ENCODE peak calls at places on chromosomes 6 and 20, in eight cellular contexts. U is sigmoid colon; S is upper lobe of right lung; M is K562; H is transverse colon; P is CD8-positive, alpha-beta memory T cell; K is mammary epithelial cell; L is psoas muscle. G is an unnamed sample. For H3K4me1 and H3K27me3, the result is how much of the 10 kb centered on the place peaks cover.

GRCh38 chr6:140897349-140897748 is 1235.4 kb upstream of the GJE1 start:
- DNase-seq in H (no peak), L (no peak), S (no peak), U (no peak), K (no peak), P (no peak), M (peak), G (no peak)

GRCh38 chr6:26493258-26493657 is 6.8 kb upstream of the BTN1A1 start:
- DNase-seq in M (peak), U (no peak), P (peak), L (no peak), K (no peak), H (no peak), S (no peak), G (no peak)

GRCh38 chr20:38226553-38226952 is 34.0 kb downstream of the KIAA1755 start:
- DNase-seq in P (no peak), K (no peak), U (no peak), M (no peak), H (no peak), L (no peak), S (peak), G (no peak)

GRCh38 chr20:44580581-44581268 is 1.7 kb upstream of the PKIG start:
- DNase-seq in L (peak), P (no peak), H (no peak), U (no peak), K (no peak), S (no peak), M (no peak), G (no peak)

GRCh38 chr6:132964101-132964867 is 149.9 kb downstream of the RPS12 start:
- DNase-seq in P (no peak), U (no peak), K (no peak), M (peak), S (no peak), H (no peak), L (no peak), G (no peak)

GRCh38 chr6:15351631-15352030 is 105.8 kb downstream of the JARID2 start:
- DNase-seq in U (peak), L (peak), M (no peak), P (no peak), K (peak), S (no peak), H (no peak), G (no peak)

GRCh38 chr20:35273449-35274171 is 4.3 kb downstream of the MMP24OS start:
- DNase-seq in L (peak), H (no peak), K (no peak), S (peak), U (no peak), M (no peak), P (no peak), G (no peak)

GRCh38 chr6:66086532-66086931 is 379.5 kb upstream of the EYS start:
- DNase-seq in S (no peak), H (no peak), L (no peak), U (no peak), M (no peak), P (no peak), K (no peak), G (no peak)

GRCh38 chr6:44788387-44788981 is 401.0 kb downstream of the CDC5L start:
- DNase-seq in M (no peak), H (no peak), L (no peak), K (no peak), P (no peak), U (no peak), S (no peak), G (no peak)

GRCh38 chr20:24109008-24109407 is 120.4 kb upstream of the GGTLC1 start:
- DNase-seq in S (no peak), M (peak), U (no peak), P (no peak), L (no peak), K (no peak), H (peak), G (no peak)

GRCh38 chr20:57393321-57394086 is 2.3 kb downstream of the RBM38 start:
- DNase-seq in M (no peak), S (no peak), U (peak), K (no peak), P (peak), L (peak), H (no peak), G (peak)

GRCh38 chr6:7730852-7731251 is 5.0 kb downstream of the BMP6 start:
- DNase-seq in L (no peak), K (peak), S (no peak), P (no peak), H (no peak), U (no peak), M (no peak), G (no peak)

GRCh38 chr20:57996936-57997629 is 231.4 kb downstream of the ANKRD60 start:
- DNase-seq in H (no peak), S (no peak), U (no peak), K (peak), P (no peak), L (no peak), M (no peak), G (no peak)

GRCh38 chr6:30857537-30857936 is 26.8 kb upstream of the DDR1 start:
- DNase-seq in L (no peak), S (no peak), P (no peak), K (no peak), M (peak), H (no peak), U (no peak), G (no peak)

GRCh38 chr6:6915219-6915618 is 192.5 kb upstream of the RREB1 start:
- DNase-seq in L (no peak), H (no peak), P (no peak), K (peak), S (no peak), U (no peak), M (peak), G (no peak)

GRCh38 chr20:19975436-19975799 is 41.7 kb upstream of the NAA20 start:
- DNase-seq in P (no peak), M (no peak), S (peak), H (no peak), L (peak), K (no peak), U (peak), G (peak)

GRCh38 chr6:130778946-130779657 is 48.1 kb upstream of the SMLR1 start:
- DNase-seq in M (no peak), U (no peak), H (no peak), K (peak), S (no peak), P (no peak), L (no peak), G (no peak)

GRCh38 chr20:15564981-15565380 is 1008.3 kb downstream of the KIF16B start:
- DNase-seq in L (no peak), H (no peak), P (no peak), U (no peak), K (no peak), M (no peak), S (no peak), G (no peak)

GRCh38 chr6:78487401-78487800 is 379.9 kb upstream of the IRAK1BP1 start:
- DNase-seq in P (no peak), H (no peak), U (no peak), M (no peak), K (no peak), L (no peak), S (no peak), G (no peak)

GRCh38 chr6:38801305-38801704 is 86.2 kb downstream of the DNAH8 start:
- DNase-seq in U (no peak), K (no peak), H (no peak), P (no peak), M (no peak), S (no peak), L (no peak), G (no peak)

GRCh38 chr6:10970731-10971130 is 73.4 kb downstream of the ELOVL2 start:
- DNase-seq in M (no peak), H (no peak), S (no peak), K (no peak), L (no peak), U (no peak), P (no peak), G (no peak)

GRCh38 chr6:163994566-163994965 is 580.0 kb downstream of the QKI start:
- DNase-seq in P (no peak), H (no peak), M (no peak), L (no peak), U (no peak), K (no peak), S (no peak), G (no peak)

GRCh38 chr6:31887608-31888007 is 8.8 kb upstream of the SLC44A4 start:
- DNase-seq in U (no peak), P (no peak), K (no peak), M (no peak), H (no peak), L (no peak), S (no peak), G (no peak)

GRCh38 chr6:106188104-106188794 is 102.1 kb downstream of the PRDM1 start:
- DNase-seq in P (no peak), L (no peak), S (no peak), K (no peak), M (no peak), H (no peak), U (no peak), G (no peak)
- H3K4me1 ChIP-seq in P (under half), L (under half), S (under half), K (under half), M (under half), H (under half), U (under half), G (under half)

GRCh38 chr6:1393641-1394283 is 4.4 kb downstream of the FOXF2 start:
- DNase-seq in H (no peak), S (no peak), L (no peak), K (no peak), U (no peak), M (no peak), P (no peak), G (no peak)
- H3K27me3 ChIP-seq in H (half or more), S (half or more), L (under half), K (under half), U (under half), M (half or more), P (under half), G (half or more)

GRCh38 chr6:72422126-72422680 is 199.7 kb upstream of the KCNQ5 start:
- DNase-seq in H (no peak), S (no peak), P (no peak), L (no peak), M (no peak), K (peak), U (no peak), G (no peak)

GRCh38 chr6:72421387-72421786 is 200.5 kb upstream of the KCNQ5 start:
- DNase-seq in M (no peak), U (no peak), L (no peak), P (no peak), H (no peak), K (no peak), S (no peak), G (no peak)

GRCh38 chr6:72425003-72425681 is 196.7 kb upstream of the KCNQ5 start:
- DNase-seq in K (peak), U (no peak), M (no peak), S (no peak), L (no peak), P (no peak), H (no peak), G (no peak)

GRCh38 chr6:72420409-72420808 is 201.5 kb upstream of the KCNQ5 start:
- DNase-seq in U (no peak), S (no peak), K (no peak), H (no peak), L (no peak), P (no peak), M (no peak), G (no peak)

GRCh38 chr6:72424476-72424875 is 197.4 kb upstream of the KCNQ5 start:
- DNase-seq in S (no peak), L (no peak), P (no peak), M (no peak), U (no peak), K (peak), H (no peak), G (no peak)
- H3K4me1 ChIP-seq in S (under half), L (under half), P (under half), M (under half), U (under half), K (under half), H (under half), G (under half)

GRCh38 chr6:129765008-129765407 is 55.0 kb upstream of the ARHGAP18 start:
- DNase-seq in L (no peak), H (no peak), S (no peak), M (no peak), U (no peak), K (no peak), P (no peak), G (no peak)

GRCh38 chr6:129767776-129768490 is 58.0 kb upstream of the ARHGAP18 start:
- DNase-seq in S (no peak), H (no peak), L (no peak), P (no peak), M (no peak), K (no peak), U (no peak), G (no peak)

GRCh38 chr6:129766959-129767728 is 57.2 kb upstream of the ARHGAP18 start:
- DNase-seq in M (peak), K (peak), L (peak), U (peak), S (peak), P (peak), H (peak), G (peak)
- H3K27me3 ChIP-seq in M (under half), K (under half), L (under half), U (under half), S (under half), P (under half), H (under half), G (under half)

GRCh38 chr6:159728552-159728951 is 1.2 kb downstream of the WTAP start:
- DNase-seq in U (no peak), M (peak), L (no peak), P (no peak), K (peak), H (no peak), S (no peak), G (no peak)
- H3K4me1 ChIP-seq in U (half or more), M (under half), L (half or more), P (under half), K (under half), H (under half), S (under half), G (half or more)